ENCODE peak calls at places on chromosome X, in six cellular contexts. A, W, L, Z, Y and P are unnamed samples.

GRCh38 chrX:114905251-114905650 is 112.2 kb downstream of the IL13RA2 start:
- DNase-seq in Y (no peak), L (no peak), W (no peak), Z (no peak), A (no peak), P (no peak)

GRCh38 chrX:15816886-15817285 is 26.6 kb downstream of the ZRSR2 start:
- DNase-seq in Z (no peak), L (no peak), A (peak; percentile 81), W (no peak), Y (no peak), P (peak; percentile 16)

GRCh38 chrX:63764946-63765345 is 20.1 kb downstream of the ARHGEF9 start:
- DNase-seq in L (no peak), Z (peak; percentile 27), W (no peak), A (peak; percentile 25), Y (no peak), P (no peak)

GRCh38 chrX:153381684-153382532 is 19.2 kb downstream of the PNMA6E start:
- DNase-seq in Z (peak; percentile 27), L (no peak), A (peak; percentile 18), W (no peak), Y (no peak), P (no peak)

GRCh38 chrX:123964155-123964554 is 2.6 kb downstream of the STAG2 start:
- DNase-seq in L (no peak), W (no peak), Y (no peak), A (no peak), Z (no peak), P (no peak)

GRCh38 chrX:24117288-24117687 is 32.2 kb upstream of the ZFX start:
- DNase-seq in Z (peak; percentile 54), W (no peak), Y (no peak), L (no peak), A (no peak), P (no peak)

GRCh38 chrX:48918303-48918643 is 551 bp downstream of the PIM2 start:
- DNase-seq in W (no peak), L (no peak), A (no peak), Y (no peak), Z (no peak), P (no peak)

GRCh38 chrX:71815906-71816156 is 52.7 kb downstream of the CXorf49B start:
- DNase-seq in Z (no peak), L (no peak), Y (no peak), W (peak; percentile 61), A (no peak), P (no peak)

GRCh38 chrX:15956684-15957083 is 102.1 kb upstream of the AP1S2 start:
- DNase-seq in A (no peak), Z (peak; percentile 81), L (no peak), Y (no peak), W (no peak), P (no peak)

GRCh38 chrX:47854474-47854873 is 17.8 kb downstream of the ZNF81 start:
- DNase-seq in A (peak; percentile 7), W (no peak), Z (no peak), L (no peak), Y (no peak), P (peak; percentile 54)

GRCh38 chrX:12971282-12972003 is 3.5 kb upstream of the TMSB4X start:
- DNase-seq in L (no peak), Z (no peak), Y (no peak), W (no peak), A (no peak), P (no peak)

GRCh38 chrX:71107762-71108360 is 1.3 kb upstream of the CXorf65 start:
- DNase-seq in Z (no peak), A (no peak), Y (no peak), L (no peak), W (no peak), P (no peak)

GRCh38 chrX:101263766-101264165 is 27.4 kb downstream of the TAF7L start:
- DNase-seq in Z (no peak), Y (no peak), A (no peak), W (no peak), L (no peak), P (no peak)

GRCh38 chrX:13721819-13722527 is 12.4 kb downstream of the TRAPPC2 start:
- DNase-seq in Y (peak; percentile 66), Z (no peak), L (no peak), A (no peak), W (no peak), P (no peak)

GRCh38 chrX:29257516-29257915 is 670.3 kb downstream of the IL1RAPL1 start:
- DNase-seq in W (no peak), Y (no peak), Z (peak; percentile 1), A (no peak), L (no peak), P (no peak)

GRCh38 chrX:118730500-118731247 is 3.3 kb downstream of the IL13RA1 start:
- DNase-seq in Y (no peak), A (no peak), L (no peak), W (no peak), Z (peak; percentile 29), P (no peak)

GRCh38 chrX:79259073-79259689 is 108.0 kb downstream of the ITM2A start:
- DNase-seq in W (no peak), Y (no peak), L (no peak), A (no peak), Z (no peak), P (peak; percentile 51)

GRCh38 chrX:23756165-23756564 is 13.1 kb upstream of the ACOT9 start:
- DNase-seq in L (peak; percentile 60), A (peak; percentile 42), Z (peak; percentile 51), Y (peak; percentile 32), W (peak; percentile 86), P (peak; percentile 65)

GRCh38 chrX:136639506-136640176 is 8.3 kb upstream of the CD40LG start:
- DNase-seq in Y (no peak), L (no peak), A (no peak), Z (no peak), W (no peak), P (no peak)

GRCh38 chrX:120790118-120790517 is 85.5 kb downstream of the CT47B1 start:
- DNase-seq in L (no peak), Y (peak; percentile 77), A (peak; percentile 62), W (no peak), Z (peak; percentile 40), P (peak; percentile 53)

GRCh38 chrX:12443534-12444098 is 305.3 kb downstream of the FRMPD4 start:
- DNase-seq in A (no peak), Y (no peak), Z (no peak), W (no peak), L (no peak), P (no peak)